ENCODE peak calls at places on chromosome 1, in five cellular contexts. One of them, this sample, is unnamed.

GRCh38 chr1:22159858-22160257 is 17.0 kb upstream of the WNT4 start:
- DNase-seq in HepG2: no peak
- DNase-seq in K562: no peak
- DNase-seq in SK-N-SH: no peak
- DNase-seq in HEK293T: no peak
- DNase-seq in this sample: no peak

GRCh38 chr1:64598100-64598571 is 128.2 kb downstream of the CACHD1 start:
- DNase-seq in K562: peak
- DNase-seq in HEK293T: no peak
- DNase-seq in HepG2: no peak
- DNase-seq in SK-N-SH: no peak
- DNase-seq in this sample: no peak

GRCh38 chr1:69787151-69787550 is 219.4 kb downstream of the LRRC7 start:
- DNase-seq in SK-N-SH: no peak
- DNase-seq in K562: peak
- DNase-seq in HEK293T: no peak
- DNase-seq in HepG2: no peak
- DNase-seq in this sample: no peak

GRCh38 chr1:155272466-155273133 is 704 bp downstream of the CLK2 start:
- DNase-seq in SK-N-SH: peak
- DNase-seq in K562: no peak
- DNase-seq in HEK293T: no peak
- DNase-seq in HepG2: peak
- DNase-seq in this sample: no peak

GRCh38 chr1:119353851-119354250 is 14.7 kb upstream of the HAO2 start:
- DNase-seq in K562: no peak
- DNase-seq in SK-N-SH: no peak
- DNase-seq in HEK293T: no peak
- DNase-seq in HepG2: no peak
- DNase-seq in this sample: no peak

GRCh38 chr1:8797230-8797629 is 20.2 kb downstream of the RERE start:
- DNase-seq in HepG2: no peak
- DNase-seq in SK-N-SH: no peak
- DNase-seq in HEK293T: no peak
- DNase-seq in K562: no peak
- DNase-seq in this sample: no peak

GRCh38 chr1:27568247-27569087 is 35.5 kb downstream of the AHDC1 start:
- DNase-seq in K562: peak
- DNase-seq in SK-N-SH: peak
- DNase-seq in HepG2: peak
- DNase-seq in HEK293T: peak
- DNase-seq in this sample: peak

GRCh38 chr1:47262787-47263413 is 30.9 kb upstream of the TAL1 start:
- DNase-seq in HEK293T: peak
- DNase-seq in SK-N-SH: peak
- DNase-seq in HepG2: peak
- DNase-seq in K562: peak
- DNase-seq in this sample: no peak

GRCh38 chr1:215146252-215146975 is 63.9 kb downstream of the KCNK2 start:
- DNase-seq in HepG2: peak
- DNase-seq in K562: peak
- DNase-seq in HEK293T: no peak
- DNase-seq in SK-N-SH: peak
- DNase-seq in this sample: no peak

GRCh38 chr1:155241069-155241679 is 14.1 kb downstream of the ENTREP3 start:
- DNase-seq in K562: peak
- DNase-seq in HepG2: peak
- DNase-seq in SK-N-SH: peak
- DNase-seq in HEK293T: peak
- DNase-seq in this sample: no peak

GRCh38 chr1:230878584-230878975 is 10.3 kb upstream of the C1orf198 start:
- DNase-seq in HEK293T: no peak
- DNase-seq in SK-N-SH: no peak
- DNase-seq in K562: no peak
- DNase-seq in HepG2: no peak
- DNase-seq in this sample: no peak

GRCh38 chr1:90879281-90879680 is 142.6 kb downstream of the ZNF644 start:
- DNase-seq in HEK293T: no peak
- DNase-seq in SK-N-SH: no peak
- DNase-seq in K562: peak
- DNase-seq in HepG2: no peak
- DNase-seq in this sample: no peak

GRCh38 chr1:156086256-156086662 is 4.0 kb upstream of the MEX3A start:
- DNase-seq in K562: no peak
- DNase-seq in SK-N-SH: no peak
- DNase-seq in HepG2: peak
- DNase-seq in HEK293T: no peak
- DNase-seq in this sample: no peak

GRCh38 chr1:209886219-209886536 is 51.8 kb upstream of the SYT14 start:
- DNase-seq in HepG2: no peak
- DNase-seq in K562: no peak
- DNase-seq in HEK293T: no peak
- DNase-seq in SK-N-SH: no peak
- DNase-seq in this sample: no peak

GRCh38 chr1:182699673-182700350 is 15.4 kb upstream of the RGS8 start:
- DNase-seq in SK-N-SH: no peak
- DNase-seq in HepG2: no peak
- DNase-seq in HEK293T: peak
- DNase-seq in K562: no peak
- DNase-seq in this sample: no peak

GRCh38 chr1:77900687-77901293 is 12.4 kb downstream of the NEXN start:
- DNase-seq in K562: peak
- DNase-seq in SK-N-SH: peak
- DNase-seq in HepG2: peak
- DNase-seq in HEK293T: peak
- DNase-seq in this sample: peak

GRCh38 chr1:115082949-115083348 is 6.4 kb downstream of the TSPAN2 start:
- DNase-seq in SK-N-SH: no peak
- DNase-seq in HEK293T: no peak
- DNase-seq in K562: no peak
- DNase-seq in HepG2: no peak
- DNase-seq in this sample: no peak

GRCh38 chr1:227938911-227939790 is 8.6 kb downstream of the WNT9A start:
- DNase-seq in K562: no peak
- DNase-seq in HEK293T: no peak
- DNase-seq in HepG2: no peak
- DNase-seq in SK-N-SH: no peak
- DNase-seq in this sample: no peak

GRCh38 chr1:172906778-172907592 is 143.8 kb downstream of the TNFSF18 start:
- DNase-seq in SK-N-SH: no peak
- DNase-seq in HepG2: no peak
- DNase-seq in HEK293T: no peak
- DNase-seq in K562: peak
- DNase-seq in this sample: no peak

GRCh38 chr1:94688646-94689045 is 131.5 kb upstream of the SLC44A3 start:
- DNase-seq in HepG2: no peak
- DNase-seq in HEK293T: no peak
- DNase-seq in SK-N-SH: no peak
- DNase-seq in K562: no peak
- DNase-seq in this sample: no peak

GRCh38 chr1:69651656-69652055 is 83.9 kb downstream of the LRRC7 start:
- DNase-seq in K562: no peak
- DNase-seq in HepG2: no peak
- DNase-seq in HEK293T: no peak
- DNase-seq in SK-N-SH: no peak
- DNase-seq in this sample: no peak

GRCh38 chr1:63877021-63877767 is 103.4 kb downstream of the ROR1 start:
- DNase-seq in HEK293T: no peak
- DNase-seq in SK-N-SH: no peak
- DNase-seq in K562: no peak
- DNase-seq in HepG2: no peak
- DNase-seq in this sample: no peak

GRCh38 chr1:25689686-25690381 is 73.2 kb downstream of the MAN1C1 start:
- DNase-seq in K562: no peak
- DNase-seq in HEK293T: no peak
- DNase-seq in HepG2: no peak
- DNase-seq in SK-N-SH: no peak
- DNase-seq in this sample: no peak

GRCh38 chr1:186239211-186239610 is 135.8 kb downstream of the TPR start:
- DNase-seq in SK-N-SH: no peak
- DNase-seq in HEK293T: no peak
- DNase-seq in HepG2: no peak
- DNase-seq in K562: no peak
- DNase-seq in this sample: no peak

GRCh38 chr1:160746870-160747500 is 7.9 kb downstream of the SLAMF7 start:
- DNase-seq in HEK293T: no peak
- DNase-seq in K562: no peak
- DNase-seq in HepG2: no peak
- DNase-seq in SK-N-SH: no peak
- DNase-seq in this sample: no peak

GRCh38 chr1:151443846-151444790 is 15.2 kb downstream of the POGZ start:
- DNase-seq in K562: peak
- DNase-seq in HepG2: peak
- DNase-seq in HEK293T: peak
- DNase-seq in SK-N-SH: peak
- DNase-seq in this sample: peak
- TF ChIP-seq FOXM1 in K562: no peak
- TF ChIP-seq FOXM1 in HepG2: no peak
- TF ChIP-seq FOXM1 in HEK293T: no peak
- TF ChIP-seq FOXM1 in SK-N-SH: no peak
- TF ChIP-seq FOXM1 in this sample: no peak

DNA sequence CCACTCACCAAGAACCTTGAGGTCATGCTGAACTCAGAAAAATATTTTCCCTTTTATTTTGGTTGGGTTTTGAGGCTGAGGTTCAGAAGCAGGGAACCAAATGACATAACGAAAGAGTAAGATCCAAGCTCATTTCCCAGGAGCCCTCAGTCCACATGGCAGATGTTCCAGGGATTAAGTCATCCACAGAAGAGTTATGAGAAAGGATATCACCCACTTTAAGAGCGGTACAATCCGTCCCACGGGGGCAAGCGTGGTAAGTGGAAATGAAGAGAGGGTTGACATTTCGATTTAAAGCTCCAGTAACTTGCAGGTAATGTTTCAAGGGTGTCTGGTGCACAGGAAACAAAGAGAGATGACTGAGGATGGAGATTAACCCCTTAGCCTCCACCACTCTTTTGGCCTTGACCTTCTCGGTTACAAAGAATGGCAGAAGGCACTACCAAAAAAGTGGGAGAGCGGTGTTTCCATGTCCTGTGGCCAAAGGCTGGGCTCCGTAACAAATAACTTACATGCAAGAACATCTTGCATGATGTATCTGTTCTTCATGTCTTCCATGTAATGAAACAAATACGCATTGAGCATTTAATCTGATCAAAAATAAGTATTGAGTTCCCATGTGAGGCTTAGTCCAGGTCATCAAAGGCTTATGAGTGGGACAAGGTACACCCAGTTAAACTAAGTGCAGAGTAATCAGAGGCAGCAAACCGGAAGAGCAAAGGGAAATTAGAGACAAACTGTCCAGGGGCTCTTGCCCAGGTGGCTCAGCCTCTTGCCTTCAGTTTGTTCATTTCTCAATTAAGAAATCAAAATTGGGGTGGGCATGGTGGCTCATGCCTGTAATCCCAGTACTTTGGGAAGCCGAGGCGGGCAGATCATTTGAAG is 241.4 kb downstream of the TOMM20 start:
- DNase-seq in SK-N-SH: no peak
- DNase-seq in HEK293T: no peak
- DNase-seq in HepG2: no peak
- DNase-seq in K562: no peak
- DNase-seq in this sample: no peak
- TF ChIP-seq FOXM1 in SK-N-SH: no peak
- TF ChIP-seq FOXM1 in HEK293T: no peak
- TF ChIP-seq FOXM1 in HepG2: no peak
- TF ChIP-seq FOXM1 in K562: no peak
- TF ChIP-seq FOXM1 in this sample: no peak

DNA sequence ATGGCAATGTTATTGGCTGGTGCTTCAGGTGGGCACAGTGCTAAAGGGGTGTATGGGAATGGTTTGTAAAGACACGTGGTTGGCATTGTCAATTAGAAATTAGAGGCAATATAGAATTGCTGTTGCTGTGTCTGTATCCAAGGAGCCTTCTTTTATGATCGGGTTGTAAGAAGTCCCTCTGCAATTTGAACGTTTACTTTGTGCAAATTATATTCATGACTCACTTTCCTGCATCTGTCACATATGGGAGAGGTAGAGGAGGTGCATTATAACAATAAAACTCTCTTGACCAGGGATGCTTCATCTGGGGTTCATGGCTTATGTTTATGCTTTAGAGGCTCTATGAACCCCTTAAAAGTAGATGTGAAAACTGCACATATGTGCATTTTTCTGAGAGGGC is 130.4 kb upstream of the DNAH14 start:
- DNase-seq in HEK293T: no peak
- DNase-seq in HepG2: no peak
- DNase-seq in K562: no peak
- DNase-seq in SK-N-SH: no peak
- DNase-seq in this sample: no peak
- TF ChIP-seq FOXM1 in HEK293T: no peak
- TF ChIP-seq FOXM1 in HepG2: no peak
- TF ChIP-seq FOXM1 in K562: no peak
- TF ChIP-seq FOXM1 in SK-N-SH: no peak
- TF ChIP-seq FOXM1 in this sample: no peak

GRCh38 chr1:53062731-53063591 is 948 bp downstream of the PODN start:
- DNase-seq in HEK293T: no peak
- DNase-seq in SK-N-SH: peak
- DNase-seq in K562: no peak
- DNase-seq in HepG2: no peak
- DNase-seq in this sample: no peak

GRCh38 chr1:53061859-53062714 is at the start of gene PODN:
- DNase-seq in HEK293T: no peak
- DNase-seq in HepG2: no peak
- DNase-seq in K562: no peak
- DNase-seq in SK-N-SH: peak
- DNase-seq in this sample: no peak

GRCh38 chr1:53066433-53066832 is 4.4 kb downstream of the PODN start:
- DNase-seq in K562: no peak
- DNase-seq in HepG2: no peak
- DNase-seq in HEK293T: no peak
- DNase-seq in SK-N-SH: peak
- DNase-seq in this sample: no peak

GRCh38 chr1:53065391-53065790 is 3.4 kb downstream of the PODN start:
- DNase-seq in SK-N-SH: no peak
- DNase-seq in HepG2: no peak
- DNase-seq in K562: peak
- DNase-seq in HEK293T: no peak
- DNase-seq in this sample: no peak

DNA sequence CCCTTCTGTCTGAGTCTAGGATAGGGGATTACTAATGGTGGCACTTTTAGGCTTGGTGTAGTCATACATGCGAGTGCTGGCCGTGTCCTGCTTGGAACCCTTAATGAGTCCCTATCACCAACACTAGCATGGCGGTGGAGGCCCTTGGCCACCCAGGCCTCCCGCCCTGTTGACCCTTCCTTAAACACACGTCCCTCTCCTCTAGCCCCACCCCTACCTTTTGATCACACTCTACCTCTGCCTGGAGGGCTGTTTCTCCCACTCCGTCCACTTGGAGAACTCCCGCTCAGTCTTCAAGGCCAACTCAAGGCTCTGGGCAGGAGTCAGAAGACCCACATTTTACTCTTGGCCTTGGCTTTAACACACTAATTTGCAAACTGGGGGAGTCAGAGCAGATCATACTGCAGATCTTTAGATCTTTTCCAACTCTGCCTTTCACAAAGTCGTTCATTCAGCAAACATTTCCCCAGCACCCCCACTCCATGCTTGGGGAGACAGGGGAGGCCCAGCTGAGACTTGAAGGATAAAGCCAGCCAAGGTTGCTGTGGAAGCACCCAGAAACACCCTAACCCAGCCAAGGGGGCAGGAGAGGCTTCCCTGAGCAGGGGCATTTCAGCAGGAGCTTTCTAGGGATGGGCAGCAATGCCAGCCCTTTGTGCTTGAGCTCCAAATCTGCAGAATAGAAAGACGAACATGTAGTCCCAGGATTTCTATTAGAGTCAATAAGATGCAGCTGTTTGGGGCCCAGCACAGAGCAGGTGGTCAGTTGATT is 1.9 kb downstream of the PODN start:
- DNase-seq in K562: no peak
- DNase-seq in HepG2: no peak
- DNase-seq in SK-N-SH: peak
- DNase-seq in HEK293T: no peak
- DNase-seq in this sample: no peak
- TF ChIP-seq FOXM1 in K562: no peak
- TF ChIP-seq FOXM1 in HepG2: no peak
- TF ChIP-seq FOXM1 in SK-N-SH: no peak
- TF ChIP-seq FOXM1 in HEK293T: no peak
- TF ChIP-seq FOXM1 in this sample: no peak